ENCODE peak calls at places on chromosomes 7 and 10, in four cellular contexts. One of them, this sample, is unnamed.

GRCh38 chr7:30647589-30647988 is 34.7 kb downstream of the CRHR2 start:
- DNase-seq in H1: no peak
- DNase-seq in IMR-90: no peak
- DNase-seq in H9: peak
- DNase-seq in this sample: no peak

GRCh38 chr10:78717200-78717599 is 351.6 kb upstream of the ZMIZ1 start:
- DNase-seq in H9: no peak
- DNase-seq in IMR-90: peak
- DNase-seq in H1: no peak
- DNase-seq in this sample: no peak

GRCh38 chr10:78779339-78779955 is 289.3 kb upstream of the ZMIZ1 start:
- DNase-seq in IMR-90: no peak
- DNase-seq in H9: no peak
- DNase-seq in H1: no peak
- DNase-seq in this sample: no peak

GRCh38 chr10:111493024-111493625 is 416.3 kb downstream of the ADRA2A start:
- DNase-seq in IMR-90: no peak
- DNase-seq in H9: no peak
- DNase-seq in H1: no peak
- DNase-seq in this sample: no peak

GRCh38 chr7:108716783-108717182 is 147.1 kb downstream of the DNAJB9 start:
- DNase-seq in H1: no peak
- DNase-seq in IMR-90: peak
- DNase-seq in H9: no peak
- DNase-seq in this sample: no peak

GRCh38 chr10:3961082-3961481 is 176.1 kb upstream of the KLF6 start:
- DNase-seq in H1: no peak
- DNase-seq in IMR-90: no peak
- DNase-seq in H9: no peak
- DNase-seq in this sample: peak

GRCh38 chr10:76649723-76650127 is 987.9 kb downstream of the KCNMA1 start:
- DNase-seq in IMR-90: peak
- DNase-seq in H1: no peak
- DNase-seq in H9: no peak
- DNase-seq in this sample: no peak

GRCh38 chr7:143388491-143389101 is 7.5 kb downstream of the ZYX start:
- DNase-seq in H1: no peak
- DNase-seq in IMR-90: no peak
- DNase-seq in H9: peak
- DNase-seq in this sample: no peak

GRCh38 chr10:122566632-122567031 is 6.1 kb downstream of the DMBT1 start:
- DNase-seq in IMR-90: no peak
- DNase-seq in H9: no peak
- DNase-seq in H1: no peak
- DNase-seq in this sample: no peak

GRCh38 chr7:107234436-107234835 is 65.6 kb downstream of the HBP1 start:
- DNase-seq in IMR-90: no peak
- DNase-seq in H1: no peak
- DNase-seq in H9: no peak
- DNase-seq in this sample: peak

GRCh38 chr10:97150616-97151015 is 35.1 kb downstream of the SLIT1 start:
- DNase-seq in H9: no peak
- DNase-seq in H1: no peak
- DNase-seq in IMR-90: no peak
- DNase-seq in this sample: no peak

GRCh38 chr10:69217119-69217754 is 2.9 kb upstream of the HKDC1 start:
- DNase-seq in H1: no peak
- DNase-seq in H9: no peak
- DNase-seq in IMR-90: peak
- DNase-seq in this sample: peak

GRCh38 chr7:100476903-100477870 is 1.8 kb downstream of the TSC22D4 start:
- DNase-seq in H9: peak
- DNase-seq in H1: no peak
- DNase-seq in IMR-90: no peak
- DNase-seq in this sample: no peak

GRCh38 chr10:122682522-122682921 is 17.1 kb downstream of the C10orf120 start:
- DNase-seq in H1: no peak
- DNase-seq in IMR-90: no peak
- DNase-seq in H9: no peak
- DNase-seq in this sample: no peak

GRCh38 chr7:113085781-113086390 is 741 bp downstream of the GPR85 start:
- DNase-seq in H1: no peak
- DNase-seq in IMR-90: peak
- DNase-seq in H9: no peak
- DNase-seq in this sample: peak

GRCh38 chr7:42272793-42273665 is 36.0 kb upstream of the GLI3 start:
- DNase-seq in H1: no peak
- DNase-seq in H9: peak
- DNase-seq in IMR-90: peak
- DNase-seq in this sample: peak

GRCh38 chr7:84025332-84025927 is 169.2 kb downstream of the SEMA3A start:
- DNase-seq in H1: peak
- DNase-seq in IMR-90: peak
- DNase-seq in H9: no peak
- DNase-seq in this sample: peak

GRCh38 chr7:156903232-156903909 is 10.4 kb upstream of the LMBR1 start:
- DNase-seq in IMR-90: peak
- DNase-seq in H1: no peak
- DNase-seq in H9: no peak
- DNase-seq in this sample: no peak

GRCh38 chr7:4739528-4739992 is 35.9 kb upstream of the AP5Z1 start:
- DNase-seq in H9: no peak
- DNase-seq in H1: no peak
- DNase-seq in IMR-90: peak
- DNase-seq in this sample: peak

GRCh38 chr10:79108728-79109127 is 40.0 kb downstream of the ZMIZ1 start:
- DNase-seq in H1: no peak
- DNase-seq in H9: no peak
- DNase-seq in IMR-90: no peak
- DNase-seq in this sample: no peak

GRCh38 chr7:81484266-81484665 is 285.6 kb downstream of the HGF start:
- DNase-seq in IMR-90: peak
- DNase-seq in H1: no peak
- DNase-seq in H9: peak
- DNase-seq in this sample: peak

GRCh38 chr10:624605-625334 is 64.7 kb downstream of the DIP2C start:
- DNase-seq in H1: peak
- DNase-seq in IMR-90: peak
- DNase-seq in H9: peak
- DNase-seq in this sample: peak

GRCh38 chr10:130053561-130053960 is 57.1 kb downstream of the C10orf143 start:
- DNase-seq in H1: no peak
- DNase-seq in IMR-90: no peak
- DNase-seq in H9: no peak
- DNase-seq in this sample: no peak
- H4K5ac ChIP-seq in H1: no peak
- H4K5ac ChIP-seq in IMR-90: no peak
- H4K5ac ChIP-seq in H9: no peak
- H4K5ac ChIP-seq in this sample: no peak

GRCh38 chr7:130273863-130274262 is 7.2 kb downstream of the CPA2 start:
- DNase-seq in IMR-90: peak
- DNase-seq in H9: no peak
- DNase-seq in H1: no peak
- DNase-seq in this sample: peak

GRCh38 chr7:130273081-130273699 is 6.5 kb downstream of the CPA2 start:
- DNase-seq in H1: peak
- DNase-seq in IMR-90: peak
- DNase-seq in H9: peak
- DNase-seq in this sample: peak

GRCh38 chr7:130270947-130271790 is 4.5 kb downstream of the CPA2 start:
- DNase-seq in H9: no peak
- DNase-seq in H1: no peak
- DNase-seq in IMR-90: no peak
- DNase-seq in this sample: no peak

GRCh38 chr7:130274983-130275649 is 8.5 kb downstream of the CPA2 start:
- DNase-seq in H1: no peak
- DNase-seq in IMR-90: no peak
- DNase-seq in H9: peak
- DNase-seq in this sample: peak

DNA sequence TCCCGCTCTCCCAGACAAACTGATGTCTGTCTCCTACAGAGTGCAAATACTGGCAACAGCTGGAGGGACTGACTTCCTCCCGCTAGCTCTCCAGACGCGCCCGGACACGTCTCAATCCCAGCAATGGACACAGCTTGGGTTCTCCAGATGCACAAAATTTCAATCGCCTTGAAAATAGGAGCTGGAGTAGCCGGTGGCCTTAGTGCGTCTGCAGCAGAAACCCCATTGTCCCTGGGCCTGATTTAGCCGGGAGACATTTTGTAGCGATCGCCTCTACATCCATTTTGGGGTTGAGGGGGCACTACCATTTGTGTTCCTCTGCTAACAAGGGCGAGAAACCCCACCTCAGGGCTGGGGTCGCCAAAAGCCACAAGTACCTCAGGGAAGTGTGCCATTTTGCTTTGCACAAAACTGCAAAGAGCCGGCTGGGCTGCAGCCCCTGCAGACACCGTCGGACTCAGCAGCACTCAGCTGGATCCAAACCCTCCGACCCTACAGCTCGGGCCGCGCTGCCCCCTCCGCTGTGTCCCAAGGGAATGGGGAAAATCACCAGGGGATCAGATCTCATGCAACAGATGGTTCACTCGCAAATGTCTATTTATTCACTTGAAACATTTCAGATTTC is 5.9 kb downstream of the CPA2 start:
- DNase-seq in IMR-90: no peak
- DNase-seq in H9: peak
- DNase-seq in H1: no peak
- DNase-seq in this sample: no peak
- H4K8ac ChIP-seq in IMR-90: peak
- H4K8ac ChIP-seq in H9: no peak
- H4K8ac ChIP-seq in H1: peak
- H4K8ac ChIP-seq in this sample: peak

GRCh38 chr7:155392726-155393570 is 65.0 kb upstream of the EN2 start:
- DNase-seq in IMR-90: no peak
- DNase-seq in H9: no peak
- DNase-seq in H1: no peak
- DNase-seq in this sample: no peak

GRCh38 chr7:155388561-155388960 is 69.4 kb upstream of the EN2 start:
- DNase-seq in H9: no peak
- DNase-seq in H1: no peak
- DNase-seq in IMR-90: no peak
- DNase-seq in this sample: no peak

GRCh38 chr7:155395176-155395797 is 62.6 kb upstream of the EN2 start:
- DNase-seq in H1: no peak
- DNase-seq in H9: no peak
- DNase-seq in IMR-90: no peak
- DNase-seq in this sample: no peak

GRCh38 chr7:155394413-155394812 is 63.5 kb upstream of the EN2 start:
- DNase-seq in H1: no peak
- DNase-seq in H9: no peak
- DNase-seq in IMR-90: no peak
- DNase-seq in this sample: no peak

DNA sequence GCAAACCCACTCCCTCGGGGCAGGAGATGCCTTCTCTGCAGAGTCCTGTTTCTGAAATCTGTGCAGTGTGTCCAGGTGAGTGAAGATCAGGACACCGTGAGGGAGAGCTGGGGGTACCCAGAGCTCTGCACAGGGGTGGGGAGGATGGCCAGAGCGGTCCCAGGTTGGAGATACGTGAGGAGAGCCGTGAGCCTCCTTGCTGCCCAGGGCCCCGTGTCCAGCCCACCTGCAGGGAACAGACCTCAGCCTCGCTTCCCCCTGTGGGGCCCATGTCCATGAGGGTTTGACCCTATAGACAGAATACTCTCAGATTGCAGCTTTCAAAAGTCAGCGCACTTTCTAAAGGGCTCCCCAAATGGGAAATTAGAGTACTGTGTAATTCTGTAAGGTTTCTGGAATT is 66.5 kb upstream of the EN2 start:
- DNase-seq in IMR-90: no peak
- DNase-seq in H1: no peak
- DNase-seq in H9: no peak
- DNase-seq in this sample: no peak
- H4K5ac ChIP-seq in IMR-90: no peak
- H4K5ac ChIP-seq in H1: no peak
- H4K5ac ChIP-seq in H9: no peak
- H4K5ac ChIP-seq in this sample: no peak

DNA sequence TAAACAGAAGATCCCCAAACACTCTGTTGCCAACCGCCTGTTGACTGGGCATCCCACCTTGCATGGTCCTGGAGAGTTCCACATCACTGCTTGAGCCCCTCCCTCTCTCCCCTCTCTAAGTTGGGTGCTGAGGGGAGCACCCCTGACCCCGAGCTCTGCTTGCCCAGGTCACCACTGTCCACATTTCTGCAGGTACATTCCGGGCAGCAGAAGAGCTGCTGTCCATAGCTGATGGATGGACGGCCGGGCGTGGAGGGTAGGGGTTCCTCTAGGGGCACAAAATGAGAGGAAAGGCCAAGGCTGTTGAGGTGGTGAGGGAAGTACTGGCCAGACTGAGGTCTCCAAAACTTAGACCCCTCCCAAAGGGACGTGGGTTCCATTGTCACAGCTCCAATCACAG is 227.4 kb upstream of the PPP2R2D start:
- DNase-seq in H1: no peak
- DNase-seq in H9: no peak
- DNase-seq in IMR-90: no peak
- DNase-seq in this sample: no peak
- H4K8ac ChIP-seq in H1: no peak
- H4K8ac ChIP-seq in H9: no peak
- H4K8ac ChIP-seq in IMR-90: no peak
- H4K8ac ChIP-seq in this sample: no peak

GRCh38 chr7:96238976-96239766 is 82.7 kb downstream of the SLC25A13 start:
- DNase-seq in IMR-90: peak
- DNase-seq in H1: no peak
- DNase-seq in H9: no peak
- DNase-seq in this sample: no peak

GRCh38 chr7:96244992-96245292 is 77.0 kb downstream of the SLC25A13 start:
- DNase-seq in H1: no peak
- DNase-seq in IMR-90: no peak
- DNase-seq in H9: no peak
- DNase-seq in this sample: no peak

GRCh38 chr7:96244244-96244991 is 77.5 kb downstream of the SLC25A13 start:
- DNase-seq in H9: no peak
- DNase-seq in H1: no peak
- DNase-seq in IMR-90: no peak
- DNase-seq in this sample: no peak

GRCh38 chr7:96238474-96238873 is 83.4 kb downstream of the SLC25A13 start:
- DNase-seq in H1: no peak
- DNase-seq in H9: no peak
- DNase-seq in IMR-90: no peak
- DNase-seq in this sample: no peak

DNA sequence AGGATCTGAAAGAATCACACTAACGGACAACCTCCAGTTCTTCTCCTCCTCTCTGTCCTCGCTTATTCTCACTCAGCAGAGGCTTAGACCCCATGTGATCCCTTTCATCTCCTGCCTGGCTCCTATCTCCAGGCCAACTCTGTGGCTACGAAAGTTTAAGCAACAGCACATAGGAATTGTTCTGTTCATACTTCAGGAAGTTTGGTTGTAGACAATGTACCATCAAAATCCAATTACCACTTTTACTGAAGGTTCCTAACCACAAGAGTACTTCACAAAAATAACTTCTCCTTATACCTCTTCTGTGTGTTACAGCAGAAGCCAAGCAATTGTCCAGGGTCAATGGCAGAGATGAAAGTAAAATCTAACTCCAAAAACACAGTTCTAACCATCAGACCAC is 80.1 kb downstream of the SLC25A13 start:
- DNase-seq in H9: no peak
- DNase-seq in H1: no peak
- DNase-seq in IMR-90: no peak
- DNase-seq in this sample: peak
- H4K5ac ChIP-seq in H9: no peak
- H4K5ac ChIP-seq in H1: no peak
- H4K5ac ChIP-seq in IMR-90: no peak
- H4K5ac ChIP-seq in this sample: no peak